ENCODE peak calls at places on chromosomes 12 and 14, in seven cellular contexts. One of them, this sample, is unnamed.

GRCh38 chr12:72083096-72083825 is 144.6 kb downstream of the TPH2 start:
- DNase-seq in activated gamma-delta T cell treated with Interleukin-2 at 50 U/mL for 16 hours: no peak
- DNase-seq in A549: no peak
- DNase-seq in stimulated activated CD4-positive, alpha-beta T cell treated with anti-CD3 and anti-CD28 coated beads, Interleukin-12 subunit alpha, Interleukin-12 subunit beta, amount 100 ng/mL, for 24 hours: no peak
- DNase-seq in tibial artery: no peak
- DNase-seq in pulmonary artery endothelial cell: no peak
- DNase-seq in RWPE1: no peak
- DNase-seq in this sample: no peak

GRCh38 chr12:75378354-75378753 is 12.5 kb upstream of the GLIPR1L2 start:
- DNase-seq in A549: no peak
- DNase-seq in pulmonary artery endothelial cell: no peak
- DNase-seq in RWPE1: no peak
- DNase-seq in stimulated activated CD4-positive, alpha-beta T cell treated with anti-CD3 and anti-CD28 coated beads, Interleukin-12 subunit alpha, Interleukin-12 subunit beta, amount 100 ng/mL, for 24 hours: no peak
- DNase-seq in activated gamma-delta T cell treated with Interleukin-2 at 50 U/mL for 16 hours: no peak
- DNase-seq in tibial artery: no peak
- DNase-seq in this sample: no peak

GRCh38 chr12:31000751-31001150 is 72.9 kb upstream of the DDX11 start:
- DNase-seq in stimulated activated CD4-positive, alpha-beta T cell treated with anti-CD3 and anti-CD28 coated beads, Interleukin-12 subunit alpha, Interleukin-12 subunit beta, amount 100 ng/mL, for 24 hours: no peak
- DNase-seq in activated gamma-delta T cell treated with Interleukin-2 at 50 U/mL for 16 hours: no peak
- DNase-seq in pulmonary artery endothelial cell: no peak
- DNase-seq in RWPE1: no peak
- DNase-seq in tibial artery: no peak
- DNase-seq in A549: no peak
- DNase-seq in this sample: peak

GRCh38 chr12:120067901-120068300 is 48.7 kb downstream of the RAB35 start:
- DNase-seq in stimulated activated CD4-positive, alpha-beta T cell treated with anti-CD3 and anti-CD28 coated beads, Interleukin-12 subunit alpha, Interleukin-12 subunit beta, amount 100 ng/mL, for 24 hours: no peak
- DNase-seq in A549: no peak
- DNase-seq in tibial artery: no peak
- DNase-seq in RWPE1: no peak
- DNase-seq in pulmonary artery endothelial cell: no peak
- DNase-seq in activated gamma-delta T cell treated with Interleukin-2 at 50 U/mL for 16 hours: no peak
- DNase-seq in this sample: no peak

GRCh38 chr12:84128117-84128991 is 784.2 kb downstream of the SLC6A15 start:
- DNase-seq in RWPE1: no peak
- DNase-seq in A549: no peak
- DNase-seq in stimulated activated CD4-positive, alpha-beta T cell treated with anti-CD3 and anti-CD28 coated beads, Interleukin-12 subunit alpha, Interleukin-12 subunit beta, amount 100 ng/mL, for 24 hours: no peak
- DNase-seq in pulmonary artery endothelial cell: no peak
- DNase-seq in activated gamma-delta T cell treated with Interleukin-2 at 50 U/mL for 16 hours: no peak
- DNase-seq in tibial artery: no peak
- DNase-seq in this sample: no peak

GRCh38 chr12:107484219-107484618 is 201.4 kb upstream of the PWP1 start:
- DNase-seq in RWPE1: no peak
- DNase-seq in A549: no peak
- DNase-seq in stimulated activated CD4-positive, alpha-beta T cell treated with anti-CD3 and anti-CD28 coated beads, Interleukin-12 subunit alpha, Interleukin-12 subunit beta, amount 100 ng/mL, for 24 hours: no peak
- DNase-seq in tibial artery: no peak
- DNase-seq in pulmonary artery endothelial cell: no peak
- DNase-seq in activated gamma-delta T cell treated with Interleukin-2 at 50 U/mL for 16 hours: no peak
- DNase-seq in this sample: no peak

GRCh38 chr12:128643106-128643651 is 180.6 kb downstream of the SLC15A4 start:
- DNase-seq in RWPE1: no peak
- DNase-seq in tibial artery: no peak
- DNase-seq in A549: no peak
- DNase-seq in stimulated activated CD4-positive, alpha-beta T cell treated with anti-CD3 and anti-CD28 coated beads, Interleukin-12 subunit alpha, Interleukin-12 subunit beta, amount 100 ng/mL, for 24 hours: no peak
- DNase-seq in pulmonary artery endothelial cell: no peak
- DNase-seq in activated gamma-delta T cell treated with Interleukin-2 at 50 U/mL for 16 hours: no peak
- DNase-seq in this sample: no peak

GRCh38 chr14:78153069-78153351 is 17.2 kb upstream of the NRXN3 start:
- DNase-seq in pulmonary artery endothelial cell: no peak
- DNase-seq in RWPE1: peak
- DNase-seq in tibial artery: no peak
- DNase-seq in activated gamma-delta T cell treated with Interleukin-2 at 50 U/mL for 16 hours: no peak
- DNase-seq in A549: no peak
- DNase-seq in stimulated activated CD4-positive, alpha-beta T cell treated with anti-CD3 and anti-CD28 coated beads, Interleukin-12 subunit alpha, Interleukin-12 subunit beta, amount 100 ng/mL, for 24 hours: no peak
- DNase-seq in this sample: peak

GRCh38 chr12:28759334-28759733 is 389.7 kb upstream of the FAR2 start:
- DNase-seq in stimulated activated CD4-positive, alpha-beta T cell treated with anti-CD3 and anti-CD28 coated beads, Interleukin-12 subunit alpha, Interleukin-12 subunit beta, amount 100 ng/mL, for 24 hours: no peak
- DNase-seq in activated gamma-delta T cell treated with Interleukin-2 at 50 U/mL for 16 hours: no peak
- DNase-seq in A549: peak
- DNase-seq in pulmonary artery endothelial cell: no peak
- DNase-seq in RWPE1: peak
- DNase-seq in tibial artery: no peak
- DNase-seq in this sample: peak

GRCh38 chr12:26614217-26614616 is 218.8 kb downstream of the ITPR2 start:
- DNase-seq in RWPE1: peak
- DNase-seq in A549: no peak
- DNase-seq in pulmonary artery endothelial cell: no peak
- DNase-seq in tibial artery: no peak
- DNase-seq in activated gamma-delta T cell treated with Interleukin-2 at 50 U/mL for 16 hours: no peak
- DNase-seq in stimulated activated CD4-positive, alpha-beta T cell treated with anti-CD3 and anti-CD28 coated beads, Interleukin-12 subunit alpha, Interleukin-12 subunit beta, amount 100 ng/mL, for 24 hours: no peak
- DNase-seq in this sample: peak

GRCh38 chr14:103422981-103423600 is 37.9 kb downstream of the MARK3 start:
- DNase-seq in A549: no peak
- DNase-seq in pulmonary artery endothelial cell: no peak
- DNase-seq in RWPE1: no peak
- DNase-seq in tibial artery: no peak
- DNase-seq in activated gamma-delta T cell treated with Interleukin-2 at 50 U/mL for 16 hours: no peak
- DNase-seq in stimulated activated CD4-positive, alpha-beta T cell treated with anti-CD3 and anti-CD28 coated beads, Interleukin-12 subunit alpha, Interleukin-12 subunit beta, amount 100 ng/mL, for 24 hours: no peak
- DNase-seq in this sample: peak

GRCh38 chr12:48119078-48119833 is at the start of gene PFKM:
- DNase-seq in pulmonary artery endothelial cell: peak
- DNase-seq in A549: peak
- DNase-seq in activated gamma-delta T cell treated with Interleukin-2 at 50 U/mL for 16 hours: peak
- DNase-seq in tibial artery: peak
- DNase-seq in stimulated activated CD4-positive, alpha-beta T cell treated with anti-CD3 and anti-CD28 coated beads, Interleukin-12 subunit alpha, Interleukin-12 subunit beta, amount 100 ng/mL, for 24 hours: peak
- DNase-seq in RWPE1: peak
- DNase-seq in this sample: peak

This sample was measured in fibroblast of pulmonary artery.